ENCODE peak calls at places on chromosomes 11 and 22, in seven cellular contexts. One of them, this sample, is unnamed.

GRCh38 chr11:120546312-120547205 is 35.0 kb downstream of the GRIK4 start:
- DNase-seq in HepG2: no peak
- DNase-seq in GM12878: no peak
- DNase-seq in H1: no peak
- DNase-seq in HCT116: peak
- DNase-seq in K562: no peak
- DNase-seq in SK-N-SH: no peak
- DNase-seq in this sample: peak

GRCh38 chr22:43226368-43226979 is 39.5 kb upstream of the TTLL12 start:
- DNase-seq in GM12878: no peak
- DNase-seq in HCT116: no peak
- DNase-seq in K562: peak
- DNase-seq in H1: peak
- DNase-seq in HepG2: peak
- DNase-seq in SK-N-SH: peak
- DNase-seq in this sample: no peak

GRCh38 chr22:17867160-17867785 is 93.0 kb upstream of the BID start:
- DNase-seq in HepG2: no peak
- DNase-seq in K562: peak
- DNase-seq in SK-N-SH: peak
- DNase-seq in H1: no peak
- DNase-seq in GM12878: no peak
- DNase-seq in HCT116: no peak
- DNase-seq in this sample: no peak

GRCh38 chr11:31628111-31628510 is 118.5 kb downstream of the ELP4 start:
- DNase-seq in K562: no peak
- DNase-seq in SK-N-SH: no peak
- DNase-seq in GM12878: no peak
- DNase-seq in H1: no peak
- DNase-seq in HCT116: no peak
- DNase-seq in HepG2: no peak
- DNase-seq in this sample: no peak

GRCh38 chr22:42993651-42994275 is 21.2 kb downstream of the PACSIN2 start:
- DNase-seq in SK-N-SH: no peak
- DNase-seq in K562: no peak
- DNase-seq in H1: no peak
- DNase-seq in HepG2: peak
- DNase-seq in GM12878: no peak
- DNase-seq in HCT116: no peak
- DNase-seq in this sample: peak

GRCh38 chr11:9756461-9756860 is 92.6 kb downstream of the SWAP70 start:
- DNase-seq in SK-N-SH: no peak
- DNase-seq in K562: no peak
- DNase-seq in HepG2: no peak
- DNase-seq in H1: no peak
- DNase-seq in GM12878: no peak
- DNase-seq in HCT116: no peak
- DNase-seq in this sample: no peak

GRCh38 chr11:122505304-122506006 is 150.1 kb upstream of the UBASH3B start:
- DNase-seq in HCT116: peak
- DNase-seq in GM12878: peak
- DNase-seq in HepG2: peak
- DNase-seq in K562: peak
- DNase-seq in H1: peak
- DNase-seq in SK-N-SH: peak
- DNase-seq in this sample: peak

GRCh38 chr11:11045156-11045670 is 187.4 kb upstream of the ZBED5 start:
- DNase-seq in GM12878: no peak
- DNase-seq in HepG2: no peak
- DNase-seq in H1: no peak
- DNase-seq in SK-N-SH: no peak
- DNase-seq in K562: no peak
- DNase-seq in HCT116: no peak
- DNase-seq in this sample: no peak

GRCh38 chr11:110433393-110434333 is 3.9 kb downstream of the FDX1 start:
- DNase-seq in K562: peak
- DNase-seq in HCT116: no peak
- DNase-seq in HepG2: peak
- DNase-seq in SK-N-SH: peak
- DNase-seq in H1: no peak
- DNase-seq in GM12878: no peak
- DNase-seq in this sample: peak
- TF ChIP-seq JUND in K562: no peak
- TF ChIP-seq JUND in HCT116: no peak
- TF ChIP-seq JUND in HepG2: no peak
- TF ChIP-seq JUND in SK-N-SH: no peak
- TF ChIP-seq JUND in H1: no peak
- TF ChIP-seq JUND in GM12878: no peak
- TF ChIP-seq JUND in this sample: no peak

GRCh38 chr11:45671246-45672171 is 6.1 kb upstream of the CHST1 start:
- DNase-seq in H1: no peak
- DNase-seq in K562: no peak
- DNase-seq in HepG2: no peak
- DNase-seq in GM12878: no peak
- DNase-seq in HCT116: no peak
- DNase-seq in SK-N-SH: no peak
- DNase-seq in this sample: no peak
- TF ChIP-seq JUND in H1: no peak
- TF ChIP-seq JUND in K562: no peak
- TF ChIP-seq JUND in HepG2: no peak
- TF ChIP-seq JUND in GM12878: no peak
- TF ChIP-seq JUND in HCT116: no peak
- TF ChIP-seq JUND in SK-N-SH: no peak
- TF ChIP-seq JUND in this sample: no peak

GRCh38 chr11:62401356-62401755 is 17.5 kb upstream of the SCGB1A1 start:
- DNase-seq in H1: no peak
- DNase-seq in GM12878: no peak
- DNase-seq in K562: no peak
- DNase-seq in HCT116: no peak
- DNase-seq in HepG2: no peak
- DNase-seq in SK-N-SH: no peak
- DNase-seq in this sample: no peak

GRCh38 chr11:62400760-62401159 is 18.1 kb upstream of the SCGB1A1 start:
- DNase-seq in SK-N-SH: peak
- DNase-seq in K562: no peak
- DNase-seq in GM12878: no peak
- DNase-seq in HCT116: no peak
- DNase-seq in H1: no peak
- DNase-seq in HepG2: no peak
- DNase-seq in this sample: no peak

GRCh38 chr11:62399172-62399867 is 19.5 kb upstream of the SCGB1A1 start:
- DNase-seq in K562: no peak
- DNase-seq in GM12878: no peak
- DNase-seq in H1: no peak
- DNase-seq in HCT116: no peak
- DNase-seq in SK-N-SH: no peak
- DNase-seq in HepG2: no peak
- DNase-seq in this sample: no peak

GRCh38 chr11:62400281-62400680 is 18.6 kb upstream of the SCGB1A1 start:
- DNase-seq in GM12878: no peak
- DNase-seq in H1: no peak
- DNase-seq in HCT116: no peak
- DNase-seq in K562: no peak
- DNase-seq in SK-N-SH: no peak
- DNase-seq in HepG2: no peak
- DNase-seq in this sample: no peak

GRCh38 chr11:62399868-62400245 is 19.0 kb upstream of the SCGB1A1 start:
- DNase-seq in H1: no peak
- DNase-seq in GM12878: no peak
- DNase-seq in K562: no peak
- DNase-seq in HepG2: no peak
- DNase-seq in SK-N-SH: no peak
- DNase-seq in HCT116: no peak
- DNase-seq in this sample: no peak
- TF ChIP-seq JUND in H1: no peak
- TF ChIP-seq JUND in GM12878: no peak
- TF ChIP-seq JUND in K562: no peak
- TF ChIP-seq JUND in HepG2: no peak
- TF ChIP-seq JUND in SK-N-SH: no peak
- TF ChIP-seq JUND in HCT116: no peak
- TF ChIP-seq JUND in this sample: no peak

GRCh38 chr11:118818130-118818529 is 27.2 kb upstream of the DDX6 start:
- DNase-seq in HepG2: no peak
- DNase-seq in GM12878: no peak
- DNase-seq in SK-N-SH: no peak
- DNase-seq in H1: no peak
- DNase-seq in HCT116: no peak
- DNase-seq in K562: no peak
- DNase-seq in this sample: no peak

GRCh38 chr11:118819687-118820086 is 28.7 kb upstream of the DDX6 start:
- DNase-seq in HCT116: no peak
- DNase-seq in K562: no peak
- DNase-seq in GM12878: no peak
- DNase-seq in SK-N-SH: no peak
- DNase-seq in H1: no peak
- DNase-seq in HepG2: no peak
- DNase-seq in this sample: peak

GRCh38 chr11:118820412-118821357 is 29.7 kb upstream of the DDX6 start:
- DNase-seq in HCT116: peak
- DNase-seq in GM12878: peak
- DNase-seq in K562: no peak
- DNase-seq in H1: no peak
- DNase-seq in HepG2: no peak
- DNase-seq in SK-N-SH: peak
- DNase-seq in this sample: peak
- TF ChIP-seq JUND in HCT116: no peak
- TF ChIP-seq JUND in GM12878: peak
- TF ChIP-seq JUND in K562: no peak
- TF ChIP-seq JUND in H1: no peak
- TF ChIP-seq JUND in HepG2: no peak
- TF ChIP-seq JUND in SK-N-SH: no peak
- TF ChIP-seq JUND in this sample: no peak

DNA sequence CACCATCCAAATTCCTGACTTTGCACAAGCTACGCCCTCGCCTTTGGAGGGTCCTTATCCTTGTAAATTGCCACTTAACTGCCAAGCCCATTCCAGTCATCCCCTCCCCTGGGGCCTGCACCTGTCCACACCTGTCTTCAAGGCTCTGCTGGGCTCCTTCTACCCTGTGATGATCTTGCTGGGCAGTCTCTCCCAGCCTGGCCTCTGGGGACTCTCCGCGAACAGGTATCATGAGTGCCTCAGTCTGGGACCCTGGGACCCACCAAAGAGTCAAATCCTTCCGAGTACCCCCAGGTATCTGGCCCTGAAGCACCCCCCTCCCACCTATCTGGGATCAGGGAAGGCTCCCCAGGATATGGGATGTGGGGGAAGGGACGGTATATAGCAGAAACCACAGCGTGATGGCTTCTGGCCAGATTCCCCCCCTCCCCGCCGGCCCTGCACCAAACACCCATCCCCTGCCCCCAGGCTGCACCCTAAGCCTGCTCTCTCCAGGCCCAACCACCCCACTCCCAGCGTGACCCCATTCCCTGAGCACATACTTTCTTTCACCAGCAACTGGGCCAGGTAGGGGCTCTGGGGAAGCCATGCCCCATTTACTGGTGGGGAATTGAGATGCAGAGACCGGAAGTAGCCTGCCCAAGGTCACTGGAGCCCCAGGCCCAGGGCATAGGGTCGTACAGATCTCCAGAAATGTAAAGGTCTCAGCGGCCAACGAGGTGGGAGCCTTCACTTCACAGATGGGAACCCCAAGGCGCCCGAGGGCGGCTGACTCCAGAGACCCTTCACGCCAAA is 718 bp downstream of the ARAP1 start:
- DNase-seq in SK-N-SH: peak
- DNase-seq in H1: no peak
- DNase-seq in HepG2: no peak
- DNase-seq in GM12878: no peak
- DNase-seq in HCT116: no peak
- DNase-seq in K562: peak
- DNase-seq in this sample: no peak
- TF ChIP-seq JUND in SK-N-SH: no peak
- TF ChIP-seq JUND in H1: no peak
- TF ChIP-seq JUND in HepG2: no peak
- TF ChIP-seq JUND in GM12878: no peak
- TF ChIP-seq JUND in HCT116: no peak
- TF ChIP-seq JUND in K562: no peak
- TF ChIP-seq JUND in this sample: no peak

GRCh38 chr11:125433454-125434121 is 62.5 kb downstream of the FEZ1 start:
- DNase-seq in GM12878: no peak
- DNase-seq in K562: peak
- DNase-seq in H1: no peak
- DNase-seq in HCT116: peak
- DNase-seq in HepG2: peak
- DNase-seq in SK-N-SH: peak
- DNase-seq in this sample: peak
- TF ChIP-seq JUND in GM12878: no peak
- TF ChIP-seq JUND in K562: no peak
- TF ChIP-seq JUND in H1: peak
- TF ChIP-seq JUND in HCT116: no peak
- TF ChIP-seq JUND in HepG2: no peak
- TF ChIP-seq JUND in SK-N-SH: no peak
- TF ChIP-seq JUND in this sample: no peak

DNA sequence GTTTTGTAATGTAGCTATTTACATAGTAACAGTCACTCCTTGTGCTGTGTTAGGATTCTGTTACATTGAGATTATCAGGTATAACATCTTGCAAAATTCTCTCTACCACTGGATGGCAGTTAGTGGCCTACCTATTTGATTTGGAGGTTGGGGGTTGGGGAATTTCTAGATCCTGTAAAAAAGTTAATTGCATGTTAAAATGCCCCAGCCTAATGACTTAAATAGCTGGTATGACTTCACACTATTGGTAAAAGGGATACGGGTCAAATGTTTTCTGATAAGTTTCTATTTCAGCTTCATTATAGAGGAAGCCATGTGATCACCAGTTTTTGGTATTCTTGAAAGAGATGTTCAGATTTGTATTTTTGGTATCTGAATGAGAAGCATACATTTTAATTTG is 2.8 kb downstream of the GRK3 start:
- DNase-seq in SK-N-SH: peak
- DNase-seq in K562: no peak
- DNase-seq in GM12878: no peak
- DNase-seq in HepG2: no peak
- DNase-seq in HCT116: no peak
- DNase-seq in H1: no peak
- DNase-seq in this sample: no peak
- TF ChIP-seq JUND in SK-N-SH: no peak
- TF ChIP-seq JUND in K562: no peak
- TF ChIP-seq JUND in GM12878: no peak
- TF ChIP-seq JUND in HepG2: no peak
- TF ChIP-seq JUND in HCT116: no peak
- TF ChIP-seq JUND in H1: no peak
- TF ChIP-seq JUND in this sample: no peak

This sample was measured in T47D.